ENCODE peak calls at places on chromosomes 7 and 10, in seven cellular contexts. M is SJSA1; H is heart right ventricle; Z is IMR-90; E is CD8-positive, alpha-beta T cell; Q is HepG2; I is thoracic aorta. U is an unnamed sample.

GRCh38 chr10:33180390-33180789 is 154.1 kb downstream of the NRP1 start:
- DNase-seq in I (no peak), Z (peak; percentile 68), E (no peak), Q (peak; percentile 4), H (no peak), M (no peak), U (no peak)

GRCh38 chr10:88553116-88553752 is 29.9 kb downstream of the RNLS start:
- DNase-seq in H (peak; percentile 54), M (peak; percentile 25), E (no peak), I (no peak), Z (peak; percentile 84), Q (peak; percentile 21), U (peak; percentile 15)

GRCh38 chr7:149544028-149544427 is 46.4 kb upstream of the ZNF746 start:
- DNase-seq in E (no peak), Q (no peak), Z (no peak), I (no peak), H (no peak), M (no peak), U (no peak)

GRCh38 chr7:138004046-138004445 is 2.2 kb upstream of the CREB3L2 start:
- DNase-seq in E (no peak), I (no peak), Q (no peak), Z (no peak), M (no peak), H (no peak), U (no peak)

GRCh38 chr7:139931190-139932007 is 102.3 kb downstream of the TBXAS1 start:
- DNase-seq in H (no peak), Q (no peak), E (no peak), Z (no peak), M (no peak), I (no peak), U (no peak)

GRCh38 chr7:139693651-139694388 is 84.0 kb downstream of the HIPK2 start:
- DNase-seq in I (no peak), M (no peak), H (no peak), Z (peak; percentile 75), Q (no peak), E (no peak), U (no peak)

GRCh38 chr10:3986407-3987141 is 201.6 kb upstream of the KLF6 start:
- DNase-seq in M (no peak), Q (no peak), H (no peak), E (no peak), I (no peak), Z (no peak), U (no peak)

GRCh38 chr10:99731296-99732032 is 463 bp downstream of the COX15 start:
- DNase-seq in Z (no peak), H (no peak), E (no peak), Q (no peak), I (no peak), M (no peak), U (no peak)

GRCh38 chr7:103947026-103947655 is 42.3 kb downstream of the RELN start:
- DNase-seq in Z (peak; percentile 31), M (no peak), I (no peak), Q (no peak), E (no peak), H (no peak), U (no peak)

GRCh38 chr7:34823650-34824258 is 165.7 kb downstream of the NPSR1 start:
- DNase-seq in Z (peak; percentile 46), E (peak; percentile 37), M (peak; percentile 13), H (peak; percentile 20), I (no peak), Q (peak; percentile 22), U (peak; percentile 72)

GRCh38 chr7:151063212-151063561 is 3.8 kb downstream of the SLC4A2 start:
- DNase-seq in M (no peak), H (no peak), Q (peak; percentile 41), I (no peak), E (no peak), Z (peak; percentile 69), U (no peak)
- H3K27ac ChIP-seq in M (no peak overlapping the region), H (peak overlapping the region; percentile 73), Q (peak overlapping the region; percentile 95), I (peak overlapping the region; percentile 67), E (no peak overlapping the region), Z (no peak overlapping the region), U (no peak overlapping the region)

GRCh38 chr7:55054758-55055157 is 35.9 kb downstream of the EGFR start:
- DNase-seq in E (no peak), M (no peak), Z (no peak), Q (no peak), H (no peak), I (no peak), U (no peak)
- H3K27ac ChIP-seq in E (no peak overlapping the region), M (no peak overlapping the region), Z (peak overlapping the region; percentile 19), Q (no peak overlapping the region), H (peak overlapping the region; percentile 47), I (peak overlapping the region; percentile 62), U (no peak overlapping the region)

DNA sequence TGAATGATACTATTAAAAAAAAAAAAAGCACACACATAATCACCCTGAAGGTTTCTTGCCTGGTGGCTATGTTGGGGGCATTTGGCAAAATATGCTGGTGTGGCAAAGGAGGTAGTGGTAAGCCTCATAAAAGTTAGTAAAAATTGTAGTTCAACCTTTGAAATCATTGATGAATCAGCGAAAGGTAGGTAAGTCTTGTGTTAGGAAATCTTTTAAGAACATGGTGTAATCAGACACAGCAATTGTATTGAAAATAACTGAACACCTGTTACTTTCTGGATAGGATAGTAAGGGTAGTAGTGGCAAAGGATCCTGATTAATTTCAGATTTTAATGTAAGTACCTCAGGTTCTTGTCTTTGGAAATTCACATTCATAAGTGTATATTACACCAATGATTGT is 40.9 kb downstream of the CALML5 start:
- DNase-seq in Q (no peak), E (no peak), M (no peak), H (no peak), I (no peak), Z (no peak), U (no peak)
- H3K27ac ChIP-seq in Q (no peak overlapping the region), E (no peak overlapping the region), M (no peak overlapping the region), H (no peak overlapping the region), I (no peak overlapping the region), Z (no peak overlapping the region), U (no peak overlapping the region)

GRCh38 chr7:105962353-105962752 is 711 bp upstream of the CDHR3 start:
- DNase-seq in E (no peak), H (no peak), M (no peak), Q (no peak), Z (no peak), I (no peak), U (no peak)
- H3K27ac ChIP-seq in E (no peak overlapping the region), H (no peak overlapping the region), M (no peak overlapping the region), Q (no peak overlapping the region), Z (no peak overlapping the region), I (no peak overlapping the region), U (no peak overlapping the region)